ENCODE peak calls at places on chromosomes 2 and 18, in five cellular contexts. K is NCI-H2171; X is hepatic stellate cell; Q is activated effector memory CD4-positive, alpha-beta T cell treated with anti-CD3 and anti-CD28 coated beads, Interleukin-2, amount 50 U/mL, for 16 hours; F is CD8-positive, alpha-beta memory T cell. Y is an unnamed sample.

GRCh38 chr2:206804326-206804725 is 38.9 kb downstream of the FASTKD2 start:
- DNase-seq in F (no peak), Q (no peak), K (no peak), X (no peak), Y (no peak)

GRCh38 chr2:217035967-217036366 is 176.1 kb upstream of the TNP1 start:
- DNase-seq in K (no peak), F (no peak), Q (no peak), X (peak; percentile 5), Y (no peak)

GRCh38 chr2:56230171-56230570 is 46.4 kb downstream of the CCDC85A start:
- DNase-seq in Q (no peak), F (no peak), X (no peak), K (no peak), Y (no peak)

GRCh38 chr2:197360744-197361156 is 50.2 kb upstream of the ANKRD44 start:
- DNase-seq in F (no peak), X (no peak), Q (no peak), K (no peak), Y (no peak)

GRCh38 chr18:7452331-7452730 is 114.8 kb upstream of the PTPRM start:
- DNase-seq in X (peak; percentile 27), K (peak; percentile 6), Q (no peak), F (no peak), Y (no peak)

GRCh38 chr2:140177081-140177480 is 1396.9 kb upstream of the NXPH2 start:
- DNase-seq in X (no peak), F (no peak), K (peak; percentile 16), Q (no peak), Y (no peak)

GRCh38 chr2:211881449-211881848 is 657.2 kb downstream of the ERBB4 start:
- DNase-seq in K (no peak), Q (no peak), X (no peak), F (no peak), Y (no peak)

GRCh38 chr2:17326717-17327116 is 191.5 kb downstream of the RAD51AP2 start:
- DNase-seq in F (no peak), Q (no peak), K (no peak), X (no peak), Y (no peak)

GRCh38 chr2:64359892-64360657 is 93.9 kb upstream of the LGALSL start:
- DNase-seq in K (no peak), X (peak; percentile 89), F (no peak), Q (peak; percentile 81), Y (peak; percentile 96)

GRCh38 chr18:72107647-72108046 is 436.5 kb downstream of the CBLN2 start:
- DNase-seq in Q (no peak), F (no peak), X (no peak), K (no peak), Y (no peak)

GRCh38 chr2:64234150-64234549 is 89.9 kb upstream of the PELI1 start:
- DNase-seq in X (no peak), K (no peak), F (no peak), Q (no peak), Y (no peak)

GRCh38 chr2:26696352-26696816 is 3.9 kb downstream of the KCNK3 start:
- DNase-seq in X (peak; percentile 62), F (no peak), Q (no peak), K (no peak), Y (no peak)

GRCh38 chr2:173654896-173655265 is 300.2 kb downstream of the CDCA7 start:
- DNase-seq in F (no peak), X (no peak), Q (no peak), K (no peak), Y (no peak)